ENCODE peak calls at places on chromosome 21, in ten cellular contexts. One of them, this sample, is unnamed.
A peak's percentile ranks its signal among the peaks of the same experiment; 100 is the strongest.

GRCh38 chr21:43591468-43592050 is 67.7 kb downstream of the HSF2BP start:
- DNase-seq in OCI-LY7: no peak
- DNase-seq in H9: no peak
- DNase-seq in tibial nerve: no peak
- DNase-seq in adrenal gland: no peak
- DNase-seq in Panc1: no peak
- DNase-seq in sigmoid colon: no peak
- DNase-seq in CD8-positive, alpha-beta T cell: no peak
- DNase-seq in psoas muscle: no peak
- DNase-seq in A549: no peak
- DNase-seq in this sample: no peak

GRCh38 chr21:36087362-36088138 is 17.7 kb downstream of the CBR1 start:
- DNase-seq in psoas muscle: no peak
- DNase-seq in OCI-LY7: no peak
- DNase-seq in H9: peak; percentile 54
- DNase-seq in CD8-positive, alpha-beta T cell: no peak
- DNase-seq in Panc1: no peak
- DNase-seq in sigmoid colon: no peak
- DNase-seq in A549: no peak
- DNase-seq in tibial nerve: no peak
- DNase-seq in adrenal gland: no peak
- DNase-seq in this sample: peak; percentile 90

GRCh38 chr21:25179116-25179515 is 428.2 kb downstream of the MRPL39 start:
- DNase-seq in H9: no peak
- DNase-seq in adrenal gland: no peak
- DNase-seq in A549: no peak
- DNase-seq in CD8-positive, alpha-beta T cell: no peak
- DNase-seq in psoas muscle: no peak
- DNase-seq in tibial nerve: no peak
- DNase-seq in sigmoid colon: no peak
- DNase-seq in Panc1: no peak
- DNase-seq in OCI-LY7: no peak
- DNase-seq in this sample: no peak

GRCh38 chr21:31133243-31133830 is 95.1 kb upstream of the KRTAP19-8 start:
- DNase-seq in adrenal gland: no peak
- DNase-seq in OCI-LY7: no peak
- DNase-seq in tibial nerve: no peak
- DNase-seq in A549: no peak
- DNase-seq in H9: no peak
- DNase-seq in Panc1: no peak
- DNase-seq in psoas muscle: no peak
- DNase-seq in sigmoid colon: no peak
- DNase-seq in CD8-positive, alpha-beta T cell: no peak
- DNase-seq in this sample: no peak

GRCh38 chr21:31201548-31201947 is 142.5 kb downstream of the TIAM1 start:
- DNase-seq in tibial nerve: peak; percentile 84
- DNase-seq in Panc1: no peak
- DNase-seq in adrenal gland: no peak
- DNase-seq in A549: no peak
- DNase-seq in sigmoid colon: peak; percentile 83
- DNase-seq in H9: no peak
- DNase-seq in CD8-positive, alpha-beta T cell: no peak
- DNase-seq in psoas muscle: no peak
- DNase-seq in OCI-LY7: no peak
- DNase-seq in this sample: no peak

GRCh38 chr21:37915941-37916794 is at the start of gene KCNJ6:
- DNase-seq in OCI-LY7: no peak
- DNase-seq in psoas muscle: no peak
- DNase-seq in H9: peak; percentile 87
- DNase-seq in A549: peak; percentile 46
- DNase-seq in tibial nerve: no peak
- DNase-seq in sigmoid colon: no peak
- DNase-seq in adrenal gland: peak; percentile 28
- DNase-seq in CD8-positive, alpha-beta T cell: no peak
- DNase-seq in Panc1: no peak
- DNase-seq in this sample: no peak

GRCh38 chr21:43362306-43362927 is 64.5 kb downstream of the SIK1 start:
- DNase-seq in H9: peak; percentile 61
- DNase-seq in sigmoid colon: peak; percentile 86
- DNase-seq in adrenal gland: peak; percentile 67
- DNase-seq in tibial nerve: peak; percentile 64
- DNase-seq in OCI-LY7: peak; percentile 92
- DNase-seq in psoas muscle: peak; percentile 88
- DNase-seq in Panc1: no peak
- DNase-seq in A549: no peak
- DNase-seq in CD8-positive, alpha-beta T cell: peak; percentile 82
- DNase-seq in this sample: peak; percentile 31

GRCh38 chr21:15444118-15444960 is 285.4 kb upstream of the USP25 start:
- DNase-seq in Panc1: no peak
- DNase-seq in sigmoid colon: no peak
- DNase-seq in adrenal gland: peak; percentile 39
- DNase-seq in H9: peak; percentile 39
- DNase-seq in A549: peak; percentile 67
- DNase-seq in CD8-positive, alpha-beta T cell: no peak
- DNase-seq in OCI-LY7: no peak
- DNase-seq in psoas muscle: no peak
- DNase-seq in tibial nerve: no peak
- DNase-seq in this sample: no peak

GRCh38 chr21:28641731-28642130 is 350.9 kb downstream of the LTN1 start:
- DNase-seq in sigmoid colon: no peak
- DNase-seq in Panc1: no peak
- DNase-seq in OCI-LY7: no peak
- DNase-seq in psoas muscle: no peak
- DNase-seq in A549: no peak
- DNase-seq in adrenal gland: no peak
- DNase-seq in H9: no peak
- DNase-seq in CD8-positive, alpha-beta T cell: no peak
- DNase-seq in tibial nerve: no peak
- DNase-seq in this sample: no peak

GRCh38 chr21:37862536-37862935 is 53.7 kb downstream of the KCNJ6 start:
- DNase-seq in sigmoid colon: no peak
- DNase-seq in adrenal gland: no peak
- DNase-seq in tibial nerve: no peak
- DNase-seq in OCI-LY7: peak; percentile 14
- DNase-seq in psoas muscle: no peak
- DNase-seq in H9: peak; percentile 35
- DNase-seq in A549: peak; percentile 31
- DNase-seq in CD8-positive, alpha-beta T cell: no peak
- DNase-seq in Panc1: no peak
- DNase-seq in this sample: no peak

GRCh38 chr21:43268086-43268803 is 99.4 kb downstream of the CRYAA start:
- DNase-seq in psoas muscle: peak; percentile 35
- DNase-seq in H9: no peak
- DNase-seq in OCI-LY7: no peak
- DNase-seq in CD8-positive, alpha-beta T cell: no peak
- DNase-seq in adrenal gland: no peak
- DNase-seq in tibial nerve: no peak
- DNase-seq in A549: no peak
- DNase-seq in Panc1: no peak
- DNase-seq in sigmoid colon: no peak
- DNase-seq in this sample: no peak

GRCh38 chr21:15943009-15943666 is 213.4 kb downstream of the USP25 start:
- DNase-seq in sigmoid colon: no peak
- DNase-seq in adrenal gland: no peak
- DNase-seq in psoas muscle: no peak
- DNase-seq in OCI-LY7: no peak
- DNase-seq in H9: no peak
- DNase-seq in A549: peak; percentile 3
- DNase-seq in CD8-positive, alpha-beta T cell: no peak
- DNase-seq in Panc1: peak; percentile 15
- DNase-seq in tibial nerve: no peak
- DNase-seq in this sample: no peak

GRCh38 chr21:32914424-32915070 is 111.2 kb upstream of the OLIG2 start:
- DNase-seq in OCI-LY7: no peak
- DNase-seq in psoas muscle: no peak
- DNase-seq in A549: no peak
- DNase-seq in tibial nerve: no peak
- DNase-seq in adrenal gland: no peak
- DNase-seq in Panc1: no peak
- DNase-seq in H9: no peak
- DNase-seq in CD8-positive, alpha-beta T cell: no peak
- DNase-seq in sigmoid colon: no peak
- DNase-seq in this sample: no peak

GRCh38 chr21:24428539-24429186 is 1178.6 kb downstream of the MRPL39 start:
- DNase-seq in OCI-LY7: no peak
- DNase-seq in tibial nerve: no peak
- DNase-seq in Panc1: no peak
- DNase-seq in adrenal gland: no peak
- DNase-seq in sigmoid colon: no peak
- DNase-seq in A549: no peak
- DNase-seq in H9: no peak
- DNase-seq in CD8-positive, alpha-beta T cell: no peak
- DNase-seq in psoas muscle: no peak
- DNase-seq in this sample: no peak

GRCh38 chr21:25735895-25736597 is 1.3 kb downstream of the GABPA start:
- DNase-seq in adrenal gland: no peak
- DNase-seq in Panc1: peak; percentile 2
- DNase-seq in OCI-LY7: peak; percentile 32
- DNase-seq in CD8-positive, alpha-beta T cell: no peak
- DNase-seq in psoas muscle: no peak
- DNase-seq in H9: no peak
- DNase-seq in tibial nerve: no peak
- DNase-seq in sigmoid colon: no peak
- DNase-seq in A549: no peak
- DNase-seq in this sample: no peak

GRCh38 chr21:26405735-26406361 is 167.2 kb downstream of the CYYR1 start:
- DNase-seq in sigmoid colon: no peak
- DNase-seq in A549: peak; percentile 4
- DNase-seq in tibial nerve: no peak
- DNase-seq in CD8-positive, alpha-beta T cell: no peak
- DNase-seq in H9: peak; percentile 36
- DNase-seq in Panc1: no peak
- DNase-seq in adrenal gland: peak; percentile 28
- DNase-seq in OCI-LY7: no peak
- DNase-seq in psoas muscle: no peak
- DNase-seq in this sample: no peak

GRCh38 chr21:25107708-25108107 is 499.6 kb downstream of the MRPL39 start:
- DNase-seq in tibial nerve: no peak
- DNase-seq in Panc1: no peak
- DNase-seq in adrenal gland: no peak
- DNase-seq in psoas muscle: no peak
- DNase-seq in H9: no peak
- DNase-seq in A549: no peak
- DNase-seq in OCI-LY7: no peak
- DNase-seq in sigmoid colon: no peak
- DNase-seq in CD8-positive, alpha-beta T cell: no peak
- DNase-seq in this sample: no peak

GRCh38 chr21:45118099-45118498 is 43.7 kb downstream of the ADARB1 start:
- DNase-seq in A549: no peak
- DNase-seq in H9: no peak
- DNase-seq in Panc1: no peak
- DNase-seq in adrenal gland: no peak
- DNase-seq in psoas muscle: no peak
- DNase-seq in sigmoid colon: no peak
- DNase-seq in OCI-LY7: no peak
- DNase-seq in tibial nerve: no peak
- DNase-seq in CD8-positive, alpha-beta T cell: no peak
- DNase-seq in this sample: no peak

GRCh38 chr21:45117314-45117713 is 42.9 kb downstream of the ADARB1 start:
- DNase-seq in H9: no peak
- DNase-seq in CD8-positive, alpha-beta T cell: no peak
- DNase-seq in tibial nerve: no peak
- DNase-seq in OCI-LY7: no peak
- DNase-seq in Panc1: no peak
- DNase-seq in psoas muscle: no peak
- DNase-seq in adrenal gland: no peak
- DNase-seq in A549: no peak
- DNase-seq in sigmoid colon: no peak
- DNase-seq in this sample: no peak

GRCh38 chr21:45120975-45121374 is 46.6 kb downstream of the ADARB1 start:
- DNase-seq in adrenal gland: no peak
- DNase-seq in tibial nerve: no peak
- DNase-seq in OCI-LY7: no peak
- DNase-seq in Panc1: no peak
- DNase-seq in sigmoid colon: peak; percentile 59
- DNase-seq in CD8-positive, alpha-beta T cell: no peak
- DNase-seq in H9: no peak
- DNase-seq in psoas muscle: no peak
- DNase-seq in A549: no peak
- DNase-seq in this sample: no peak

GRCh38 chr21:45122432-45123132 is 48.2 kb downstream of the ADARB1 start:
- DNase-seq in Panc1: no peak
- DNase-seq in adrenal gland: no peak
- DNase-seq in sigmoid colon: no peak
- DNase-seq in H9: no peak
- DNase-seq in CD8-positive, alpha-beta T cell: no peak
- DNase-seq in psoas muscle: no peak
- DNase-seq in tibial nerve: no peak
- DNase-seq in A549: no peak
- DNase-seq in OCI-LY7: peak; percentile 54
- DNase-seq in this sample: no peak

GRCh38 chr21:45119812-45120211 is 45.4 kb downstream of the ADARB1 start:
- DNase-seq in OCI-LY7: no peak
- DNase-seq in CD8-positive, alpha-beta T cell: no peak
- DNase-seq in Panc1: no peak
- DNase-seq in psoas muscle: no peak
- DNase-seq in sigmoid colon: no peak
- DNase-seq in adrenal gland: no peak
- DNase-seq in tibial nerve: no peak
- DNase-seq in H9: no peak
- DNase-seq in A549: no peak
- DNase-seq in this sample: no peak
- H3K27ac ChIP-seq in OCI-LY7: no peak overlapping the region
- H3K27ac ChIP-seq in CD8-positive, alpha-beta T cell: no peak overlapping the region
- H3K27ac ChIP-seq in Panc1: no peak overlapping the region
- H3K27ac ChIP-seq in psoas muscle: no peak overlapping the region
- H3K27ac ChIP-seq in sigmoid colon: peak overlapping the region; percentile 77
- H3K27ac ChIP-seq in adrenal gland: no peak overlapping the region
- H3K27ac ChIP-seq in tibial nerve: no peak overlapping the region
- H3K27ac ChIP-seq in H9: no peak overlapping the region
- H3K27ac ChIP-seq in A549: no peak overlapping the region
- H3K27ac ChIP-seq in this sample: no peak overlapping the region

GRCh38 chr21:42109873-42110525 is 38.9 kb downstream of the UMODL1 start:
- DNase-seq in adrenal gland: no peak
- DNase-seq in OCI-LY7: no peak
- DNase-seq in sigmoid colon: no peak
- DNase-seq in A549: no peak
- DNase-seq in CD8-positive, alpha-beta T cell: no peak
- DNase-seq in psoas muscle: peak; percentile 8
- DNase-seq in tibial nerve: no peak
- DNase-seq in H9: no peak
- DNase-seq in Panc1: no peak
- DNase-seq in this sample: no peak
- H3K27ac ChIP-seq in adrenal gland: no peak overlapping the region
- H3K27ac ChIP-seq in OCI-LY7: no peak overlapping the region
- H3K27ac ChIP-seq in sigmoid colon: no peak overlapping the region
- H3K27ac ChIP-seq in A549: no peak overlapping the region
- H3K27ac ChIP-seq in CD8-positive, alpha-beta T cell: no peak overlapping the region
- H3K27ac ChIP-seq in psoas muscle: no peak overlapping the region
- H3K27ac ChIP-seq in tibial nerve: no peak overlapping the region
- H3K27ac ChIP-seq in H9: no peak overlapping the region
- H3K27ac ChIP-seq in Panc1: no peak overlapping the region
- H3K27ac ChIP-seq in this sample: no peak overlapping the region

GRCh38 chr21:34298797-34299539 is 64.8 kb upstream of the KCNE2 start:
- DNase-seq in tibial nerve: no peak
- DNase-seq in OCI-LY7: no peak
- DNase-seq in psoas muscle: no peak
- DNase-seq in sigmoid colon: peak; percentile 67
- DNase-seq in Panc1: no peak
- DNase-seq in H9: no peak
- DNase-seq in A549: no peak
- DNase-seq in CD8-positive, alpha-beta T cell: no peak
- DNase-seq in adrenal gland: no peak
- DNase-seq in this sample: no peak
- H3K27ac ChIP-seq in tibial nerve: no peak overlapping the region
- H3K27ac ChIP-seq in OCI-LY7: no peak overlapping the region
- H3K27ac ChIP-seq in psoas muscle: no peak overlapping the region
- H3K27ac ChIP-seq in sigmoid colon: no peak overlapping the region
- H3K27ac ChIP-seq in Panc1: no peak overlapping the region
- H3K27ac ChIP-seq in H9: no peak overlapping the region
- H3K27ac ChIP-seq in A549: no peak overlapping the region
- H3K27ac ChIP-seq in CD8-positive, alpha-beta T cell: no peak overlapping the region
- H3K27ac ChIP-seq in adrenal gland: no peak overlapping the region
- H3K27ac ChIP-seq in this sample: no peak overlapping the region

GRCh38 chr21:44785620-44786344 is 15.8 kb downstream of the UBE2G2 start:
- DNase-seq in OCI-LY7: no peak
- DNase-seq in psoas muscle: no peak
- DNase-seq in H9: no peak
- DNase-seq in tibial nerve: no peak
- DNase-seq in CD8-positive, alpha-beta T cell: no peak
- DNase-seq in adrenal gland: no peak
- DNase-seq in Panc1: no peak
- DNase-seq in sigmoid colon: no peak
- DNase-seq in A549: no peak
- DNase-seq in this sample: no peak
- H3K27ac ChIP-seq in OCI-LY7: no peak overlapping the region
- H3K27ac ChIP-seq in psoas muscle: no peak overlapping the region
- H3K27ac ChIP-seq in H9: no peak overlapping the region
- H3K27ac ChIP-seq in tibial nerve: no peak overlapping the region
- H3K27ac ChIP-seq in CD8-positive, alpha-beta T cell: no peak overlapping the region
- H3K27ac ChIP-seq in adrenal gland: no peak overlapping the region
- H3K27ac ChIP-seq in Panc1: peak overlapping the region; percentile 29
- H3K27ac ChIP-seq in sigmoid colon: no peak overlapping the region
- H3K27ac ChIP-seq in A549: no peak overlapping the region
- H3K27ac ChIP-seq in this sample: no peak overlapping the region

This sample was measured in substantia nigra.